ENCODE peak calls at places on chromosomes 5 and 9, in ten cellular contexts. One of them, this sample, is unnamed.

GRCh38 chr5:174520420-174521396 is 203.7 kb upstream of the MSX2 start:
- DNase-seq in iris pigment epithelial cell: peak; percentile 8
- DNase-seq in tibial artery: no peak
- DNase-seq in activated CD4-positive, alpha-beta T cell treated with anti-CD3 and anti-CD28 coated beads, Interleukin-2, amount 50 U/mL, for 1 hour: no peak
- DNase-seq in fibroblast of lung: peak; percentile 55
- DNase-seq in NCI-H446: no peak
- DNase-seq in KBM-7: no peak
- DNase-seq in lower leg skin: no peak
- DNase-seq in hepatic stellate cell: no peak
- DNase-seq in cardiac muscle cell: no peak
- DNase-seq in this sample: no peak

GRCh38 chr9:135083831-135084230 is 3.6 kb upstream of the OLFM1 start:
- DNase-seq in iris pigment epithelial cell: no peak
- DNase-seq in tibial artery: no peak
- DNase-seq in activated CD4-positive, alpha-beta T cell treated with anti-CD3 and anti-CD28 coated beads, Interleukin-2, amount 50 U/mL, for 1 hour: no peak
- DNase-seq in fibroblast of lung: no peak
- DNase-seq in NCI-H446: no peak
- DNase-seq in KBM-7: no peak
- DNase-seq in lower leg skin: no peak
- DNase-seq in hepatic stellate cell: no peak
- DNase-seq in cardiac muscle cell: no peak
- DNase-seq in this sample: no peak

GRCh38 chr5:110770286-110770685 is 31.5 kb downstream of the SLC25A46 start:
- DNase-seq in iris pigment epithelial cell: no peak
- DNase-seq in tibial artery: no peak
- DNase-seq in activated CD4-positive, alpha-beta T cell treated with anti-CD3 and anti-CD28 coated beads, Interleukin-2, amount 50 U/mL, for 1 hour: no peak
- DNase-seq in fibroblast of lung: no peak
- DNase-seq in NCI-H446: no peak
- DNase-seq in KBM-7: no peak
- DNase-seq in lower leg skin: no peak
- DNase-seq in hepatic stellate cell: no peak
- DNase-seq in cardiac muscle cell: no peak
- DNase-seq in this sample: no peak

GRCh38 chr5:128163991-128164390 is 80.4 kb downstream of the SLC12A2 start:
- DNase-seq in iris pigment epithelial cell: peak; percentile 74
- DNase-seq in tibial artery: no peak
- DNase-seq in activated CD4-positive, alpha-beta T cell treated with anti-CD3 and anti-CD28 coated beads, Interleukin-2, amount 50 U/mL, for 1 hour: no peak
- DNase-seq in fibroblast of lung: peak; percentile 86
- DNase-seq in NCI-H446: no peak
- DNase-seq in KBM-7: no peak
- DNase-seq in lower leg skin: no peak
- DNase-seq in hepatic stellate cell: no peak
- DNase-seq in cardiac muscle cell: no peak
- DNase-seq in this sample: no peak

GRCh38 chr9:129569506-129570449 is 51.1 kb downstream of the C9orf50 start:
- DNase-seq in iris pigment epithelial cell: peak; percentile 69
- DNase-seq in tibial artery: no peak
- DNase-seq in activated CD4-positive, alpha-beta T cell treated with anti-CD3 and anti-CD28 coated beads, Interleukin-2, amount 50 U/mL, for 1 hour: no peak
- DNase-seq in fibroblast of lung: peak; percentile 51
- DNase-seq in NCI-H446: no peak
- DNase-seq in KBM-7: peak; percentile 37
- DNase-seq in lower leg skin: no peak
- DNase-seq in hepatic stellate cell: peak; percentile 46
- DNase-seq in cardiac muscle cell: peak; percentile 47
- DNase-seq in this sample: no peak

GRCh38 chr5:31638748-31639418 is at the start of gene PDZD2:
- DNase-seq in iris pigment epithelial cell: peak; percentile 41
- DNase-seq in tibial artery: peak; percentile 72
- DNase-seq in activated CD4-positive, alpha-beta T cell treated with anti-CD3 and anti-CD28 coated beads, Interleukin-2, amount 50 U/mL, for 1 hour: peak; percentile 60
- DNase-seq in fibroblast of lung: peak; percentile 66
- DNase-seq in NCI-H446: peak; percentile 41
- DNase-seq in KBM-7: peak; percentile 80
- DNase-seq in lower leg skin: peak; percentile 31
- DNase-seq in hepatic stellate cell: peak; percentile 74
- DNase-seq in cardiac muscle cell: peak; percentile 61
- DNase-seq in this sample: peak; percentile 59

GRCh38 chr9:108125541-108125940 is 636.0 kb upstream of the KLF4 start:
- DNase-seq in iris pigment epithelial cell: no peak
- DNase-seq in tibial artery: peak; percentile 23
- DNase-seq in activated CD4-positive, alpha-beta T cell treated with anti-CD3 and anti-CD28 coated beads, Interleukin-2, amount 50 U/mL, for 1 hour: no peak
- DNase-seq in fibroblast of lung: no peak
- DNase-seq in NCI-H446: no peak
- DNase-seq in KBM-7: peak; percentile 1
- DNase-seq in lower leg skin: no peak
- DNase-seq in hepatic stellate cell: no peak
- DNase-seq in cardiac muscle cell: no peak
- DNase-seq in this sample: no peak

GRCh38 chr5:79495311-79495710 is 18.6 kb downstream of the HOMER1 start:
- DNase-seq in iris pigment epithelial cell: peak; percentile 58
- DNase-seq in tibial artery: no peak
- DNase-seq in activated CD4-positive, alpha-beta T cell treated with anti-CD3 and anti-CD28 coated beads, Interleukin-2, amount 50 U/mL, for 1 hour: no peak
- DNase-seq in fibroblast of lung: peak; percentile 57
- DNase-seq in NCI-H446: no peak
- DNase-seq in KBM-7: no peak
- DNase-seq in lower leg skin: no peak
- DNase-seq in hepatic stellate cell: no peak
- DNase-seq in cardiac muscle cell: no peak
- DNase-seq in this sample: no peak

GRCh38 chr9:14250779-14251145 is 63.2 kb downstream of the NFIB start:
- DNase-seq in iris pigment epithelial cell: peak; percentile 56
- DNase-seq in tibial artery: no peak
- DNase-seq in activated CD4-positive, alpha-beta T cell treated with anti-CD3 and anti-CD28 coated beads, Interleukin-2, amount 50 U/mL, for 1 hour: no peak
- DNase-seq in fibroblast of lung: peak; percentile 59
- DNase-seq in NCI-H446: no peak
- DNase-seq in KBM-7: no peak
- DNase-seq in lower leg skin: no peak
- DNase-seq in hepatic stellate cell: no peak
- DNase-seq in cardiac muscle cell: no peak
- DNase-seq in this sample: no peak

GRCh38 chr9:77981332-77981731 is 50.3 kb downstream of the GNAQ start:
- DNase-seq in iris pigment epithelial cell: peak; percentile 53
- DNase-seq in tibial artery: no peak
- DNase-seq in activated CD4-positive, alpha-beta T cell treated with anti-CD3 and anti-CD28 coated beads, Interleukin-2, amount 50 U/mL, for 1 hour: no peak
- DNase-seq in fibroblast of lung: peak; percentile 65
- DNase-seq in NCI-H446: no peak
- DNase-seq in KBM-7: peak; percentile 89
- DNase-seq in lower leg skin: peak; percentile 25
- DNase-seq in hepatic stellate cell: no peak
- DNase-seq in cardiac muscle cell: no peak
- DNase-seq in this sample: no peak

GRCh38 chr5:10932426-10932825 is 171.4 kb upstream of the DAP start:
- DNase-seq in iris pigment epithelial cell: no peak
- DNase-seq in tibial artery: no peak
- DNase-seq in activated CD4-positive, alpha-beta T cell treated with anti-CD3 and anti-CD28 coated beads, Interleukin-2, amount 50 U/mL, for 1 hour: no peak
- DNase-seq in fibroblast of lung: peak; percentile 69
- DNase-seq in NCI-H446: no peak
- DNase-seq in KBM-7: no peak
- DNase-seq in lower leg skin: no peak
- DNase-seq in hepatic stellate cell: no peak
- DNase-seq in cardiac muscle cell: no peak
- DNase-seq in this sample: no peak

GRCh38 chr9:22053178-22053577 is 44.1 kb upstream of the CDKN2B start:
- DNase-seq in iris pigment epithelial cell: peak; percentile 44
- DNase-seq in tibial artery: no peak
- DNase-seq in activated CD4-positive, alpha-beta T cell treated with anti-CD3 and anti-CD28 coated beads, Interleukin-2, amount 50 U/mL, for 1 hour: no peak
- DNase-seq in fibroblast of lung: no peak
- DNase-seq in NCI-H446: no peak
- DNase-seq in KBM-7: peak; percentile 20
- DNase-seq in lower leg skin: no peak
- DNase-seq in hepatic stellate cell: no peak
- DNase-seq in cardiac muscle cell: no peak
- DNase-seq in this sample: no peak

GRCh38 chr5:132469380-132470372 is 20.9 kb downstream of the IRF1 start:
- DNase-seq in iris pigment epithelial cell: no peak
- DNase-seq in tibial artery: peak; percentile 13
- DNase-seq in activated CD4-positive, alpha-beta T cell treated with anti-CD3 and anti-CD28 coated beads, Interleukin-2, amount 50 U/mL, for 1 hour: no peak
- DNase-seq in fibroblast of lung: no peak
- DNase-seq in NCI-H446: no peak
- DNase-seq in KBM-7: no peak
- DNase-seq in lower leg skin: no peak
- DNase-seq in hepatic stellate cell: peak; percentile 68
- DNase-seq in cardiac muscle cell: peak; percentile 67
- DNase-seq in this sample: no peak

GRCh38 chr5:14415516-14416074 is 166.0 kb upstream of the OTULINL start:
- DNase-seq in iris pigment epithelial cell: no peak
- DNase-seq in tibial artery: no peak
- DNase-seq in activated CD4-positive, alpha-beta T cell treated with anti-CD3 and anti-CD28 coated beads, Interleukin-2, amount 50 U/mL, for 1 hour: no peak
- DNase-seq in fibroblast of lung: peak; percentile 22
- DNase-seq in NCI-H446: no peak
- DNase-seq in KBM-7: no peak
- DNase-seq in lower leg skin: no peak
- DNase-seq in hepatic stellate cell: no peak
- DNase-seq in cardiac muscle cell: no peak
- DNase-seq in this sample: no peak

GRCh38 chr5:20606006-20606405 is 618.0 kb upstream of the CDH18 start:
- DNase-seq in iris pigment epithelial cell: no peak
- DNase-seq in tibial artery: no peak
- DNase-seq in activated CD4-positive, alpha-beta T cell treated with anti-CD3 and anti-CD28 coated beads, Interleukin-2, amount 50 U/mL, for 1 hour: no peak
- DNase-seq in fibroblast of lung: no peak
- DNase-seq in NCI-H446: no peak
- DNase-seq in KBM-7: no peak
- DNase-seq in lower leg skin: no peak
- DNase-seq in hepatic stellate cell: no peak
- DNase-seq in cardiac muscle cell: peak; percentile 44
- DNase-seq in this sample: no peak

GRCh38 chr5:151298063-151298462 is 5.5 kb downstream of the SLC36A3 start:
- DNase-seq in iris pigment epithelial cell: peak; percentile 75
- DNase-seq in tibial artery: peak; percentile 35
- DNase-seq in activated CD4-positive, alpha-beta T cell treated with anti-CD3 and anti-CD28 coated beads, Interleukin-2, amount 50 U/mL, for 1 hour: no peak
- DNase-seq in fibroblast of lung: no peak
- DNase-seq in NCI-H446: peak; percentile 9
- DNase-seq in KBM-7: no peak
- DNase-seq in lower leg skin: no peak
- DNase-seq in hepatic stellate cell: peak; percentile 45
- DNase-seq in cardiac muscle cell: peak; percentile 80
- DNase-seq in this sample: no peak

GRCh38 chr5:174097486-174098185 is 52.1 kb downstream of the NSG2 start:
- DNase-seq in iris pigment epithelial cell: no peak
- DNase-seq in tibial artery: no peak
- DNase-seq in activated CD4-positive, alpha-beta T cell treated with anti-CD3 and anti-CD28 coated beads, Interleukin-2, amount 50 U/mL, for 1 hour: no peak
- DNase-seq in fibroblast of lung: peak; percentile 58
- DNase-seq in NCI-H446: no peak
- DNase-seq in KBM-7: no peak
- DNase-seq in lower leg skin: no peak
- DNase-seq in hepatic stellate cell: no peak
- DNase-seq in cardiac muscle cell: no peak
- DNase-seq in this sample: no peak

GRCh38 chr9:70123695-70124094 is 80.0 kb downstream of the MAMDC2 start:
- DNase-seq in iris pigment epithelial cell: no peak
- DNase-seq in tibial artery: no peak
- DNase-seq in activated CD4-positive, alpha-beta T cell treated with anti-CD3 and anti-CD28 coated beads, Interleukin-2, amount 50 U/mL, for 1 hour: no peak
- DNase-seq in fibroblast of lung: no peak
- DNase-seq in NCI-H446: no peak
- DNase-seq in KBM-7: no peak
- DNase-seq in lower leg skin: no peak
- DNase-seq in hepatic stellate cell: no peak
- DNase-seq in cardiac muscle cell: peak; percentile 29
- DNase-seq in this sample: no peak

GRCh38 chr9:69174645-69175487 is 789 bp downstream of the TJP2 start:
- DNase-seq in iris pigment epithelial cell: peak; percentile 99
- DNase-seq in tibial artery: peak; percentile 80
- DNase-seq in activated CD4-positive, alpha-beta T cell treated with anti-CD3 and anti-CD28 coated beads, Interleukin-2, amount 50 U/mL, for 1 hour: no peak
- DNase-seq in fibroblast of lung: peak; percentile 99
- DNase-seq in NCI-H446: no peak
- DNase-seq in KBM-7: peak; percentile 67
- DNase-seq in lower leg skin: peak; percentile 79
- DNase-seq in hepatic stellate cell: peak; percentile 90
- DNase-seq in cardiac muscle cell: peak; percentile 93
- DNase-seq in this sample: peak; percentile 42

GRCh38 chr5:159003045-159004030 is 96.4 kb downstream of the EBF1 start:
- DNase-seq in iris pigment epithelial cell: peak; percentile 62
- DNase-seq in tibial artery: no peak
- DNase-seq in activated CD4-positive, alpha-beta T cell treated with anti-CD3 and anti-CD28 coated beads, Interleukin-2, amount 50 U/mL, for 1 hour: no peak
- DNase-seq in fibroblast of lung: peak; percentile 51
- DNase-seq in NCI-H446: no peak
- DNase-seq in KBM-7: peak; percentile 41
- DNase-seq in lower leg skin: no peak
- DNase-seq in hepatic stellate cell: no peak
- DNase-seq in cardiac muscle cell: no peak
- DNase-seq in this sample: no peak

GRCh38 chr9:93600504-93600903 is 24.1 kb downstream of the PHF2 start:
- DNase-seq in iris pigment epithelial cell: no peak
- DNase-seq in tibial artery: no peak
- DNase-seq in activated CD4-positive, alpha-beta T cell treated with anti-CD3 and anti-CD28 coated beads, Interleukin-2, amount 50 U/mL, for 1 hour: no peak
- DNase-seq in fibroblast of lung: no peak
- DNase-seq in NCI-H446: no peak
- DNase-seq in KBM-7: peak; percentile 38
- DNase-seq in lower leg skin: no peak
- DNase-seq in hepatic stellate cell: no peak
- DNase-seq in cardiac muscle cell: no peak
- DNase-seq in this sample: no peak

GRCh38 chr9:92781902-92782301 is 17.3 kb upstream of the BICD2 start:
- DNase-seq in iris pigment epithelial cell: no peak
- DNase-seq in tibial artery: no peak
- DNase-seq in activated CD4-positive, alpha-beta T cell treated with anti-CD3 and anti-CD28 coated beads, Interleukin-2, amount 50 U/mL, for 1 hour: no peak
- DNase-seq in fibroblast of lung: no peak
- DNase-seq in NCI-H446: no peak
- DNase-seq in KBM-7: no peak
- DNase-seq in lower leg skin: peak; percentile 75
- DNase-seq in hepatic stellate cell: no peak
- DNase-seq in cardiac muscle cell: no peak
- DNase-seq in this sample: no peak

This sample was measured in omental fat pad.